ENCODE peak calls at places on chromosomes 1 and 21, in seven cellular contexts. One of them, this sample, is unnamed.

GRCh38 chr1:85387781-85388180 is 77.2 kb downstream of the DDAH1 start:
- DNase-seq in CD8-positive, alpha-beta T cell: no peak
- DNase-seq in IMR-90: no peak
- DNase-seq in lower lobe of right lung: no peak
- DNase-seq in body of pancreas: no peak
- DNase-seq in uterus: no peak
- DNase-seq in cardiac muscle cell: no peak
- DNase-seq in this sample: no peak

GRCh38 chr1:36166938-36167910 is 11.3 kb downstream of the MAP7D1 start:
- DNase-seq in IMR-90: peak; percentile 79
- DNase-seq in lower lobe of right lung: no peak
- DNase-seq in uterus: no peak
- DNase-seq in body of pancreas: no peak
- DNase-seq in cardiac muscle cell: no peak
- DNase-seq in CD8-positive, alpha-beta T cell: no peak
- DNase-seq in this sample: peak; percentile 15

GRCh38 chr1:1599919-1600860 is at the start of gene FNDC10:
- DNase-seq in IMR-90: no peak
- DNase-seq in cardiac muscle cell: no peak
- DNase-seq in uterus: no peak
- DNase-seq in body of pancreas: no peak
- DNase-seq in lower lobe of right lung: peak; percentile 47
- DNase-seq in CD8-positive, alpha-beta T cell: no peak
- DNase-seq in this sample: no peak

GRCh38 chr1:15094719-15095491 is 58.6 kb upstream of the TMEM51 start:
- DNase-seq in lower lobe of right lung: no peak
- DNase-seq in uterus: no peak
- DNase-seq in body of pancreas: no peak
- DNase-seq in IMR-90: no peak
- DNase-seq in CD8-positive, alpha-beta T cell: no peak
- DNase-seq in cardiac muscle cell: no peak
- DNase-seq in this sample: no peak

GRCh38 chr1:38777464-38777957 is 82.1 kb downstream of the RRAGC start:
- DNase-seq in IMR-90: no peak
- DNase-seq in body of pancreas: no peak
- DNase-seq in lower lobe of right lung: no peak
- DNase-seq in uterus: no peak
- DNase-seq in cardiac muscle cell: no peak
- DNase-seq in CD8-positive, alpha-beta T cell: no peak
- DNase-seq in this sample: no peak

GRCh38 chr1:38872401-38873026 is 634 bp downstream of the MYCBP start:
- DNase-seq in CD8-positive, alpha-beta T cell: no peak
- DNase-seq in lower lobe of right lung: peak; percentile 49
- DNase-seq in uterus: no peak
- DNase-seq in cardiac muscle cell: peak; percentile 38
- DNase-seq in IMR-90: peak; percentile 31
- DNase-seq in body of pancreas: peak; percentile 25
- DNase-seq in this sample: no peak

GRCh38 chr1:85406887-85407593 is 57.9 kb downstream of the DDAH1 start:
- DNase-seq in cardiac muscle cell: peak; percentile 94
- DNase-seq in body of pancreas: peak; percentile 57
- DNase-seq in IMR-90: peak; percentile 94
- DNase-seq in CD8-positive, alpha-beta T cell: no peak
- DNase-seq in lower lobe of right lung: no peak
- DNase-seq in uterus: peak; percentile 69
- DNase-seq in this sample: no peak

GRCh38 chr1:230185076-230186001 is 118.3 kb downstream of the GALNT2 start:
- DNase-seq in CD8-positive, alpha-beta T cell: no peak
- DNase-seq in cardiac muscle cell: no peak
- DNase-seq in lower lobe of right lung: no peak
- DNase-seq in body of pancreas: no peak
- DNase-seq in uterus: no peak
- DNase-seq in IMR-90: no peak
- DNase-seq in this sample: no peak

GRCh38 chr1:203284411-203285208 is 20.7 kb upstream of the BTG2 start:
- DNase-seq in lower lobe of right lung: no peak
- DNase-seq in IMR-90: no peak
- DNase-seq in cardiac muscle cell: no peak
- DNase-seq in uterus: peak; percentile 32
- DNase-seq in CD8-positive, alpha-beta T cell: no peak
- DNase-seq in body of pancreas: peak; percentile 28
- DNase-seq in this sample: no peak

GRCh38 chr21:31278511-31279155 is 65.4 kb downstream of the TIAM1 start:
- DNase-seq in uterus: no peak
- DNase-seq in lower lobe of right lung: no peak
- DNase-seq in IMR-90: peak; percentile 34
- DNase-seq in CD8-positive, alpha-beta T cell: no peak
- DNase-seq in body of pancreas: no peak
- DNase-seq in cardiac muscle cell: peak; percentile 60
- DNase-seq in this sample: no peak

GRCh38 chr21:44079846-44080245 is 27.4 kb upstream of the PWP2 start:
- DNase-seq in IMR-90: no peak
- DNase-seq in CD8-positive, alpha-beta T cell: no peak
- DNase-seq in uterus: no peak
- DNase-seq in body of pancreas: no peak
- DNase-seq in lower lobe of right lung: no peak
- DNase-seq in cardiac muscle cell: no peak
- DNase-seq in this sample: no peak

GRCh38 chr1:158035976-158036583 is 42.6 kb downstream of the KIRREL1 start:
- DNase-seq in cardiac muscle cell: peak; percentile 79
- DNase-seq in body of pancreas: peak; percentile 40
- DNase-seq in IMR-90: peak; percentile 68
- DNase-seq in uterus: peak; percentile 74
- DNase-seq in CD8-positive, alpha-beta T cell: no peak
- DNase-seq in lower lobe of right lung: no peak
- DNase-seq in this sample: no peak

GRCh38 chr1:81877940-81878339 is 77.2 kb downstream of the ADGRL2 start:
- DNase-seq in body of pancreas: no peak
- DNase-seq in uterus: no peak
- DNase-seq in CD8-positive, alpha-beta T cell: no peak
- DNase-seq in IMR-90: no peak
- DNase-seq in cardiac muscle cell: no peak
- DNase-seq in lower lobe of right lung: no peak
- DNase-seq in this sample: no peak

GRCh38 chr1:66022904-66023620 is 230.4 kb downstream of the PDE4B start:
- DNase-seq in lower lobe of right lung: no peak
- DNase-seq in IMR-90: peak; percentile 18
- DNase-seq in uterus: no peak
- DNase-seq in cardiac muscle cell: peak; percentile 47
- DNase-seq in body of pancreas: no peak
- DNase-seq in CD8-positive, alpha-beta T cell: no peak
- DNase-seq in this sample: no peak

GRCh38 chr1:27430903-27431653 is 38.7 kb downstream of the GPR3 start:
- DNase-seq in cardiac muscle cell: peak; percentile 49
- DNase-seq in IMR-90: peak; percentile 15
- DNase-seq in CD8-positive, alpha-beta T cell: no peak
- DNase-seq in uterus: no peak
- DNase-seq in body of pancreas: no peak
- DNase-seq in lower lobe of right lung: no peak
- DNase-seq in this sample: no peak

GRCh38 chr1:28139033-28139712 is 37.3 kb downstream of the PTAFR start:
- DNase-seq in uterus: no peak
- DNase-seq in cardiac muscle cell: peak; percentile 68
- DNase-seq in lower lobe of right lung: no peak
- DNase-seq in IMR-90: peak; percentile 88
- DNase-seq in body of pancreas: no peak
- DNase-seq in CD8-positive, alpha-beta T cell: no peak
- DNase-seq in this sample: no peak

GRCh38 chr1:27001570-27002360 is 8.3 kb downstream of the TRNP1 start:
- DNase-seq in IMR-90: no peak
- DNase-seq in CD8-positive, alpha-beta T cell: no peak
- DNase-seq in cardiac muscle cell: peak; percentile 71
- DNase-seq in body of pancreas: no peak
- DNase-seq in lower lobe of right lung: peak; percentile 84
- DNase-seq in uterus: no peak
- DNase-seq in this sample: no peak

GRCh38 chr1:220880726-220881506 is 1.7 kb downstream of the HLX start:
- DNase-seq in body of pancreas: peak; percentile 45
- DNase-seq in cardiac muscle cell: peak; percentile 62
- DNase-seq in uterus: peak; percentile 63
- DNase-seq in CD8-positive, alpha-beta T cell: no peak
- DNase-seq in IMR-90: peak; percentile 87
- DNase-seq in lower lobe of right lung: peak; percentile 89
- DNase-seq in this sample: peak; percentile 65

GRCh38 chr1:20551945-20552727 is at the start of gene FAM43B:
- DNase-seq in uterus: peak; percentile 40
- DNase-seq in CD8-positive, alpha-beta T cell: no peak
- DNase-seq in body of pancreas: peak; percentile 21
- DNase-seq in cardiac muscle cell: peak; percentile 74
- DNase-seq in IMR-90: no peak
- DNase-seq in lower lobe of right lung: no peak
- DNase-seq in this sample: peak; percentile 34

GRCh38 chr1:21586926-21587601 is 77.8 kb downstream of the ALPL start:
- DNase-seq in cardiac muscle cell: peak; percentile 86
- DNase-seq in lower lobe of right lung: peak; percentile 84
- DNase-seq in uterus: peak; percentile 56
- DNase-seq in IMR-90: peak; percentile 91
- DNase-seq in body of pancreas: peak; percentile 49
- DNase-seq in CD8-positive, alpha-beta T cell: no peak
- DNase-seq in this sample: peak; percentile 46

GRCh38 chr1:40451238-40451585 is 936 bp downstream of the ZFP69B start:
- DNase-seq in lower lobe of right lung: no peak
- DNase-seq in body of pancreas: no peak
- DNase-seq in cardiac muscle cell: no peak
- DNase-seq in IMR-90: no peak
- DNase-seq in uterus: no peak
- DNase-seq in CD8-positive, alpha-beta T cell: no peak
- DNase-seq in this sample: no peak

GRCh38 chr1:4171480-4172450 is 271.7 kb upstream of the C1orf174 start:
- DNase-seq in IMR-90: no peak
- DNase-seq in body of pancreas: no peak
- DNase-seq in cardiac muscle cell: no peak
- DNase-seq in lower lobe of right lung: no peak
- DNase-seq in CD8-positive, alpha-beta T cell: no peak
- DNase-seq in uterus: no peak
- DNase-seq in this sample: no peak

GRCh38 chr1:4172659-4173599 is 272.9 kb upstream of the C1orf174 start:
- DNase-seq in body of pancreas: no peak
- DNase-seq in uterus: no peak
- DNase-seq in IMR-90: no peak
- DNase-seq in lower lobe of right lung: no peak
- DNase-seq in cardiac muscle cell: no peak
- DNase-seq in CD8-positive, alpha-beta T cell: no peak
- DNase-seq in this sample: peak; percentile 9

GRCh38 chr1:4169991-4170390 is 269.9 kb upstream of the C1orf174 start:
- DNase-seq in lower lobe of right lung: no peak
- DNase-seq in CD8-positive, alpha-beta T cell: no peak
- DNase-seq in uterus: no peak
- DNase-seq in cardiac muscle cell: no peak
- DNase-seq in body of pancreas: no peak
- DNase-seq in IMR-90: no peak
- DNase-seq in this sample: no peak

GRCh38 chr1:4170953-4171352 is 270.9 kb upstream of the C1orf174 start:
- DNase-seq in cardiac muscle cell: no peak
- DNase-seq in lower lobe of right lung: no peak
- DNase-seq in uterus: no peak
- DNase-seq in CD8-positive, alpha-beta T cell: no peak
- DNase-seq in IMR-90: no peak
- DNase-seq in body of pancreas: no peak
- DNase-seq in this sample: no peak

DNA sequence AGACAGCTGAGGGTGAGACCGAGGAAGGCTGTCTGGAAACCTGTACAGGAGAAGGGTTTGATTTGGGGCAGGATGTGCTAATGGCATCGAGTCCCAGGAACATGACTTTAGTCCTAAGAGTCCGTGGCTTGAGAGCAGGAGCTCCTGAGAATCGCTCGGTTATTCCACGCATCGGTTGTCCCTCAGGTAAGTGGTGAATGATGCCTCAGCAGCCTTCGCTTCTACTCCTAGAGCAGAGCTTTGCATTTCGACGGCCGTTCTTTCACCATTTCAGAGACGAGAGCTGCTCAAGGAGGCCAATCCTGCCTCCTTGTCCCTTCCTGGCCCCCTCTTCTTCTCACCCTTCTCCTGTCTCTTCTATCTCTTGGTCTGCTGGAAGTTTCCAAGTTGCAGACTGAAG is 270.5 kb upstream of the C1orf174 start:
- DNase-seq in cardiac muscle cell: no peak
- DNase-seq in lower lobe of right lung: no peak
- DNase-seq in CD8-positive, alpha-beta T cell: no peak
- DNase-seq in IMR-90: no peak
- DNase-seq in body of pancreas: no peak
- DNase-seq in uterus: no peak
- DNase-seq in this sample: no peak
- TF ChIP-seq CTCF in cardiac muscle cell: no peak
- TF ChIP-seq CTCF in lower lobe of right lung: no peak
- TF ChIP-seq CTCF in CD8-positive, alpha-beta T cell: no peak
- TF ChIP-seq CTCF in IMR-90: no peak
- TF ChIP-seq CTCF in body of pancreas: no peak
- TF ChIP-seq CTCF in uterus: no peak
- TF ChIP-seq CTCF in this sample: no peak

GRCh38 chr21:39966786-39967185 is 99.5 kb downstream of the PCP4 start:
- DNase-seq in cardiac muscle cell: no peak
- DNase-seq in body of pancreas: no peak
- DNase-seq in lower lobe of right lung: no peak
- DNase-seq in uterus: no peak
- DNase-seq in CD8-positive, alpha-beta T cell: no peak
- DNase-seq in IMR-90: no peak
- DNase-seq in this sample: no peak
- H3K9me3 ChIP-seq in cardiac muscle cell: no peaks in the 10 kb centered on the region
- H3K9me3 ChIP-seq in body of pancreas: no peaks in the 10 kb centered on the region
- H3K9me3 ChIP-seq in lower lobe of right lung: no peaks in the 10 kb centered on the region
- H3K9me3 ChIP-seq in uterus: no peaks in the 10 kb centered on the region
- H3K9me3 ChIP-seq in CD8-positive, alpha-beta T cell: no peaks in the 10 kb centered on the region
- H3K9me3 ChIP-seq in IMR-90: peaks cover 18% of the 10 kb centered on the region
- H3K9me3 ChIP-seq in this sample: no peaks in the 10 kb centered on the region

DNA sequence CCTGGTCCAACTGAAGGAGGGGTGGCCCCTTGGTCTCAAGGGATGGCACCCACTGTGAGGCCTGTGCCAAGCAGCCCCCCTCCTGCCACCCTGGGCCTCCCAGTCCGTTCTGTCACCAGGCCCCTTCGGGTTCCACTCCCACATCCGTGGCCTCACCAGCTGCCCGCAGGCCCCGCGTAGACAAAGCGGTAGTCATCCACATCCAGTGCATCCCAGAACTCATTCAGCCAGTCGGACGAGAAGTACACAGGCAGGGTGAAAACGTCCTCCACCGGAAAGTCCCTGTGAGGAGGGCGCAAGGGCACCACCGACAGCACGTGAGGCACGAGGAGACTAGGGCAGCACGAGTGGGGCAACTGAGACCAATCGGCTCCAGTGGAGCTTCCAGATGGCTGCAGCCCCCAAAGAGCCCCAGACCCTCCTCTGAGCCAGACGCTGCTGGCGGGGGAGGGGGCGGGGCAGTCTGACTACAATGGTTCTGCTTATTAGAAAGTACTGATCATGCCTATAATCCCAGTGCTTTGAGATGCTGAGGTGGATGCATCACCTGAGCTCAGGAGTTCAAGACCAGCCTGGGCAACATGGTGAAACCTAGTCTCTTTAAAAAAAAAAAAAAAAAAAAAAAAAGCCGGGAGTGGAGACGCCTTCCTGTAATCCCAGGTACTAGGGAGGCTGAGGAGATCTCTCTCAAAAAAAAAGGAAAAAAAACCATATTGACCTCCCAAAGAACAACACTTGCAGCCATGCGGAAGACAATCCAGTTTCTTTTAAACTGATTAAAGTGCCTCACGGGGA is 1.2 kb downstream of the JMJD4 start:
- DNase-seq in CD8-positive, alpha-beta T cell: no peak
- DNase-seq in uterus: no peak
- DNase-seq in IMR-90: no peak
- DNase-seq in body of pancreas: no peak
- DNase-seq in lower lobe of right lung: peak; percentile 37
- DNase-seq in cardiac muscle cell: no peak
- DNase-seq in this sample: no peak
- TF ChIP-seq CTCF in CD8-positive, alpha-beta T cell: no peak
- TF ChIP-seq CTCF in uterus: no peak
- TF ChIP-seq CTCF in IMR-90: no peak
- TF ChIP-seq CTCF in body of pancreas: no peak
- TF ChIP-seq CTCF in lower lobe of right lung: no peak
- TF ChIP-seq CTCF in cardiac muscle cell: no peak
- TF ChIP-seq CTCF in this sample: no peak

GRCh38 chr1:152623203-152623844 is 421 bp upstream of the LCE3A start:
- DNase-seq in CD8-positive, alpha-beta T cell: no peak
- DNase-seq in lower lobe of right lung: no peak
- DNase-seq in cardiac muscle cell: no peak
- DNase-seq in IMR-90: no peak
- DNase-seq in uterus: no peak
- DNase-seq in body of pancreas: no peak
- DNase-seq in this sample: no peak
- H3K9me3 ChIP-seq in CD8-positive, alpha-beta T cell: no peaks in the 10 kb centered on the region
- H3K9me3 ChIP-seq in lower lobe of right lung: peaks cover 16% of the 10 kb centered on the region
- H3K9me3 ChIP-seq in cardiac muscle cell: no peaks in the 10 kb centered on the region
- H3K9me3 ChIP-seq in IMR-90: peaks cover 3% of the 10 kb centered on the region
- H3K9me3 ChIP-seq in uterus: no peaks in the 10 kb centered on the region
- H3K9me3 ChIP-seq in body of pancreas: no peaks in the 10 kb centered on the region
- H3K9me3 ChIP-seq in this sample: peaks cover 12% of the 10 kb centered on the region